ENCODE peak calls at places on chromosomes 1 and 21, in six cellular contexts. One of them, this sample, is unnamed.

GRCh38 chr1:185474440-185475149 is 157.6 kb upstream of the IVNS1ABP start:
- DNase-seq in hypothalamus: no peak
- DNase-seq in astrocyte: peak; percentile 5
- DNase-seq in C1 segment of cervical spinal cord: no peak
- DNase-seq in dermis blood vessel endothelial cell: no peak
- DNase-seq in heart right ventricle: no peak
- DNase-seq in this sample: no peak

GRCh38 chr1:152197361-152197941 is 26.5 kb downstream of the HRNR start:
- DNase-seq in hypothalamus: no peak
- DNase-seq in astrocyte: no peak
- DNase-seq in C1 segment of cervical spinal cord: no peak
- DNase-seq in dermis blood vessel endothelial cell: no peak
- DNase-seq in heart right ventricle: no peak
- DNase-seq in this sample: no peak

GRCh38 chr1:40218333-40218732 is 29.4 kb upstream of the TMCO2 start:
- DNase-seq in hypothalamus: no peak
- DNase-seq in astrocyte: no peak
- DNase-seq in C1 segment of cervical spinal cord: no peak
- DNase-seq in dermis blood vessel endothelial cell: no peak
- DNase-seq in heart right ventricle: no peak
- DNase-seq in this sample: no peak

GRCh38 chr21:25689226-25689625 is 45.5 kb downstream of the ATP5PF start:
- DNase-seq in hypothalamus: no peak
- DNase-seq in astrocyte: peak; percentile 2
- DNase-seq in C1 segment of cervical spinal cord: no peak
- DNase-seq in dermis blood vessel endothelial cell: no peak
- DNase-seq in heart right ventricle: no peak
- DNase-seq in this sample: peak; percentile 9

GRCh38 chr1:164774819-164775654 is 216.1 kb downstream of the PBX1 start:
- DNase-seq in hypothalamus: no peak
- DNase-seq in astrocyte: no peak
- DNase-seq in C1 segment of cervical spinal cord: no peak
- DNase-seq in dermis blood vessel endothelial cell: no peak
- DNase-seq in heart right ventricle: no peak
- DNase-seq in this sample: peak; percentile 65

GRCh38 chr1:109277434-109278204 is 5.3 kb downstream of the PSRC1 start:
- DNase-seq in hypothalamus: no peak
- DNase-seq in astrocyte: no peak
- DNase-seq in C1 segment of cervical spinal cord: no peak
- DNase-seq in dermis blood vessel endothelial cell: peak; percentile 84
- DNase-seq in heart right ventricle: peak; percentile 81
- DNase-seq in this sample: peak; percentile 63

GRCh38 chr1:23810818-23811420 is 10.4 kb upstream of the GALE start:
- DNase-seq in hypothalamus: no peak
- DNase-seq in astrocyte: no peak
- DNase-seq in C1 segment of cervical spinal cord: no peak
- DNase-seq in dermis blood vessel endothelial cell: peak; percentile 80
- DNase-seq in heart right ventricle: no peak
- DNase-seq in this sample: peak; percentile 46

GRCh38 chr1:213244664-213245091 is 193.6 kb downstream of the RPS6KC1 start:
- DNase-seq in hypothalamus: no peak
- DNase-seq in astrocyte: peak; percentile 33
- DNase-seq in C1 segment of cervical spinal cord: no peak
- DNase-seq in dermis blood vessel endothelial cell: peak; percentile 79
- DNase-seq in heart right ventricle: no peak
- DNase-seq in this sample: peak; percentile 53

GRCh38 chr1:19089524-19089923 is 120.5 kb downstream of the UBR4 start:
- DNase-seq in hypothalamus: no peak
- DNase-seq in astrocyte: no peak
- DNase-seq in C1 segment of cervical spinal cord: no peak
- DNase-seq in dermis blood vessel endothelial cell: no peak
- DNase-seq in heart right ventricle: no peak
- DNase-seq in this sample: no peak

GRCh38 chr1:169701261-169701802 is 10.1 kb downstream of the SELL start:
- DNase-seq in hypothalamus: no peak
- DNase-seq in astrocyte: no peak
- DNase-seq in C1 segment of cervical spinal cord: no peak
- DNase-seq in dermis blood vessel endothelial cell: no peak
- DNase-seq in heart right ventricle: no peak
- DNase-seq in this sample: no peak

GRCh38 chr1:164740021-164740526 is 181.1 kb downstream of the PBX1 start:
- DNase-seq in hypothalamus: no peak
- DNase-seq in astrocyte: no peak
- DNase-seq in C1 segment of cervical spinal cord: no peak
- DNase-seq in dermis blood vessel endothelial cell: no peak
- DNase-seq in heart right ventricle: no peak
- DNase-seq in this sample: no peak

GRCh38 chr1:164651378-164651951 is 92.5 kb downstream of the PBX1 start:
- DNase-seq in hypothalamus: no peak
- DNase-seq in astrocyte: peak; percentile 75
- DNase-seq in C1 segment of cervical spinal cord: no peak
- DNase-seq in dermis blood vessel endothelial cell: no peak
- DNase-seq in heart right ventricle: no peak
- DNase-seq in this sample: peak; percentile 72

GRCh38 chr1:46526013-46526688 is 25.3 kb downstream of the KNCN start:
- DNase-seq in hypothalamus: no peak
- DNase-seq in astrocyte: no peak
- DNase-seq in C1 segment of cervical spinal cord: no peak
- DNase-seq in dermis blood vessel endothelial cell: no peak
- DNase-seq in heart right ventricle: no peak
- DNase-seq in this sample: no peak

GRCh38 chr1:66380452-66381212 is 153.3 kb upstream of the SGIP1 start:
- DNase-seq in hypothalamus: no peak
- DNase-seq in astrocyte: no peak
- DNase-seq in C1 segment of cervical spinal cord: no peak
- DNase-seq in dermis blood vessel endothelial cell: peak; percentile 58
- DNase-seq in heart right ventricle: no peak
- DNase-seq in this sample: no peak

GRCh38 chr21:38544681-38545080 is 46.4 kb upstream of the ERG start:
- DNase-seq in hypothalamus: no peak
- DNase-seq in astrocyte: peak; percentile 48
- DNase-seq in C1 segment of cervical spinal cord: no peak
- DNase-seq in dermis blood vessel endothelial cell: no peak
- DNase-seq in heart right ventricle: no peak
- DNase-seq in this sample: peak; percentile 1

GRCh38 chr1:94325379-94326302 is 88.3 kb upstream of the ARHGAP29 start:
- DNase-seq in hypothalamus: no peak
- DNase-seq in astrocyte: peak; percentile 100
- DNase-seq in C1 segment of cervical spinal cord: no peak
- DNase-seq in dermis blood vessel endothelial cell: peak; percentile 97
- DNase-seq in heart right ventricle: no peak
- DNase-seq in this sample: peak; percentile 99

GRCh38 chr1:221025391-221026355 is 146.4 kb downstream of the HLX start:
- DNase-seq in hypothalamus: no peak
- DNase-seq in astrocyte: no peak
- DNase-seq in C1 segment of cervical spinal cord: no peak
- DNase-seq in dermis blood vessel endothelial cell: peak; percentile 37
- DNase-seq in heart right ventricle: no peak
- DNase-seq in this sample: peak; percentile 21

GRCh38 chr1:2817784-2818564 is 16.5 kb upstream of the TTC34 start:
- DNase-seq in hypothalamus: no peak
- DNase-seq in astrocyte: no peak
- DNase-seq in C1 segment of cervical spinal cord: no peak
- DNase-seq in dermis blood vessel endothelial cell: no peak
- DNase-seq in heart right ventricle: peak; percentile 1
- DNase-seq in this sample: no peak

GRCh38 chr1:11472284-11472683 is 6.7 kb upstream of the DISP3 start:
- DNase-seq in hypothalamus: no peak
- DNase-seq in astrocyte: no peak
- DNase-seq in C1 segment of cervical spinal cord: no peak
- DNase-seq in dermis blood vessel endothelial cell: no peak
- DNase-seq in heart right ventricle: no peak
- DNase-seq in this sample: no peak

GRCh38 chr1:209816923-209817322 is 10.8 kb upstream of the UTP25 start:
- DNase-seq in hypothalamus: no peak
- DNase-seq in astrocyte: no peak
- DNase-seq in C1 segment of cervical spinal cord: no peak
- DNase-seq in dermis blood vessel endothelial cell: no peak
- DNase-seq in heart right ventricle: no peak
- DNase-seq in this sample: no peak

GRCh38 chr1:156602557-156602993 is 1.3 kb upstream of the GPATCH4 start:
- DNase-seq in hypothalamus: no peak
- DNase-seq in astrocyte: no peak
- DNase-seq in C1 segment of cervical spinal cord: no peak
- DNase-seq in dermis blood vessel endothelial cell: peak; percentile 55
- DNase-seq in heart right ventricle: no peak
- DNase-seq in this sample: no peak

GRCh38 chr1:152980676-152981075 is 3.2 kb upstream of the SPRR1A start:
- DNase-seq in hypothalamus: no peak
- DNase-seq in astrocyte: no peak
- DNase-seq in C1 segment of cervical spinal cord: no peak
- DNase-seq in dermis blood vessel endothelial cell: no peak
- DNase-seq in heart right ventricle: no peak
- DNase-seq in this sample: no peak

GRCh38 chr1:173856014-173856413 is 11.8 kb downstream of the GAS5 start:
- DNase-seq in hypothalamus: no peak
- DNase-seq in astrocyte: no peak
- DNase-seq in C1 segment of cervical spinal cord: no peak
- DNase-seq in dermis blood vessel endothelial cell: no peak
- DNase-seq in heart right ventricle: no peak
- DNase-seq in this sample: no peak

GRCh38 chr1:176826265-176826664 is 338.2 kb downstream of the ASTN1 start:
- DNase-seq in hypothalamus: no peak
- DNase-seq in astrocyte: no peak
- DNase-seq in C1 segment of cervical spinal cord: no peak
- DNase-seq in dermis blood vessel endothelial cell: no peak
- DNase-seq in heart right ventricle: no peak
- DNase-seq in this sample: no peak

GRCh38 chr1:20150969-20151368 is 11.8 kb downstream of the PLA2G2F start:
- DNase-seq in hypothalamus: no peak
- DNase-seq in astrocyte: no peak
- DNase-seq in C1 segment of cervical spinal cord: no peak
- DNase-seq in dermis blood vessel endothelial cell: no peak
- DNase-seq in heart right ventricle: no peak
- DNase-seq in this sample: no peak

GRCh38 chr1:107991371-107992066 is 26.5 kb upstream of the VAV3 start:
- DNase-seq in hypothalamus: no peak
- DNase-seq in astrocyte: peak; percentile 36
- DNase-seq in C1 segment of cervical spinal cord: no peak
- DNase-seq in dermis blood vessel endothelial cell: no peak
- DNase-seq in heart right ventricle: no peak
- DNase-seq in this sample: no peak

This sample was measured in iris pigment epithelial cell.